ENCODE peak calls at places on chromosomes 4 and X, in five cellular contexts. One of them, this sample, is unnamed.

GRCh38 chr4:74375824-74376426 is 11.0 kb downstream of the EREG start:
- DNase-seq in left lung: peak; percentile 34
- DNase-seq in K562: no peak
- DNase-seq in tibial nerve: no peak
- DNase-seq in right atrium auricular region: no peak
- DNase-seq in this sample: no peak

GRCh38 chr4:40121515-40121914 is 64.9 kb downstream of the N4BP2 start:
- DNase-seq in tibial nerve: peak; percentile 9
- DNase-seq in left lung: no peak
- DNase-seq in K562: no peak
- DNase-seq in right atrium auricular region: no peak
- DNase-seq in this sample: no peak

GRCh38 chr4:184745747-184746531 is 12.0 kb upstream of the CENPU start:
- DNase-seq in left lung: peak; percentile 69
- DNase-seq in K562: peak; percentile 71
- DNase-seq in tibial nerve: peak; percentile 85
- DNase-seq in right atrium auricular region: peak; percentile 86
- DNase-seq in this sample: no peak

GRCh38 chrX:11532291-11533075 is 133.2 kb downstream of the ARHGAP6 start:
- DNase-seq in left lung: no peak
- DNase-seq in tibial nerve: no peak
- DNase-seq in K562: peak; percentile 58
- DNase-seq in right atrium auricular region: no peak
- DNase-seq in this sample: no peak

GRCh38 chrX:20361081-20361889 is 94.6 kb upstream of the RPS6KA3 start:
- DNase-seq in right atrium auricular region: no peak
- DNase-seq in tibial nerve: peak; percentile 31
- DNase-seq in left lung: no peak
- DNase-seq in K562: no peak
- DNase-seq in this sample: no peak

GRCh38 chr4:102165584-102165983 is 179.7 kb downstream of the SLC39A8 start:
- DNase-seq in left lung: no peak
- DNase-seq in tibial nerve: no peak
- DNase-seq in K562: no peak
- DNase-seq in right atrium auricular region: no peak
- DNase-seq in this sample: no peak

GRCh38 chr4:80271806-80272205 is 5.3 kb downstream of the FGF5 start:
- DNase-seq in tibial nerve: no peak
- DNase-seq in K562: no peak
- DNase-seq in right atrium auricular region: no peak
- DNase-seq in left lung: no peak
- DNase-seq in this sample: no peak

GRCh38 chrX:17697191-17697590 is 40.1 kb upstream of the SCML1 start:
- DNase-seq in K562: no peak
- DNase-seq in left lung: no peak
- DNase-seq in tibial nerve: no peak
- DNase-seq in right atrium auricular region: no peak
- DNase-seq in this sample: no peak

GRCh38 chrX:106415276-106415895 is 196.4 kb upstream of the RADX start:
- DNase-seq in right atrium auricular region: no peak
- DNase-seq in tibial nerve: no peak
- DNase-seq in left lung: no peak
- DNase-seq in K562: peak; percentile 14
- DNase-seq in this sample: no peak

GRCh38 chrX:100413231-100413630 is 3.2 kb upstream of the PCDH19 start:
- DNase-seq in tibial nerve: peak; percentile 54
- DNase-seq in K562: peak; percentile 36
- DNase-seq in left lung: no peak
- DNase-seq in right atrium auricular region: peak; percentile 62
- DNase-seq in this sample: no peak

GRCh38 chrX:131565909-131566308 is 22.0 kb downstream of the OR13H1 start:
- DNase-seq in left lung: no peak
- DNase-seq in right atrium auricular region: no peak
- DNase-seq in K562: peak; percentile 45
- DNase-seq in tibial nerve: no peak
- DNase-seq in this sample: no peak
- H3K4me3 ChIP-seq in left lung: no peak overlapping the region
- H3K4me3 ChIP-seq in right atrium auricular region: no peak overlapping the region
- H3K4me3 ChIP-seq in K562: no peak overlapping the region
- H3K4me3 ChIP-seq in tibial nerve: no peak overlapping the region
- H3K4me3 ChIP-seq in this sample: no peak overlapping the region

DNA sequence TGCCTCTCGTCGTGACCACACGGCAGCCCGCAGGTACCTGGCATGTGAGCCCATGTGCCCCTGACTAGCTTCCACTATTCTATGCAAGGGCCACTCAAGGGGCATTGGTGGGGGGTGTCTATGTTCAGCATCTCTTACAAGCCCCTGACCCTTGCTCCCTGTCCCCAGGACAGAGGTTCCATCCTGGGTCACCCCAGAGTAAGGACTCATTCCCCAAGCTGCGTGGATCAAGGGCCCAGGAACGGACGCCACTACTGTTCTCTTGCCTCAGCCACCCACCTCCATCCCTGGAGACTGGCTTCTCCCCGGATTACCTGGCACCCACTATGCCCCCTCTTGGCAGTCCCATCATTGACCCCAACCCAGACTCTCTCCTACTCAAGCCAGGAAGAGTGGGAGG is 49.9 kb upstream of the PJA1 start:
- DNase-seq in K562: no peak
- DNase-seq in right atrium auricular region: no peak
- DNase-seq in left lung: no peak
- DNase-seq in tibial nerve: no peak
- DNase-seq in this sample: no peak
- TF ChIP-seq CTCF in K562: no peak
- TF ChIP-seq CTCF in right atrium auricular region: no peak
- TF ChIP-seq CTCF in left lung: no peak
- TF ChIP-seq CTCF in tibial nerve: no peak
- TF ChIP-seq CTCF in this sample: no peak

DNA sequence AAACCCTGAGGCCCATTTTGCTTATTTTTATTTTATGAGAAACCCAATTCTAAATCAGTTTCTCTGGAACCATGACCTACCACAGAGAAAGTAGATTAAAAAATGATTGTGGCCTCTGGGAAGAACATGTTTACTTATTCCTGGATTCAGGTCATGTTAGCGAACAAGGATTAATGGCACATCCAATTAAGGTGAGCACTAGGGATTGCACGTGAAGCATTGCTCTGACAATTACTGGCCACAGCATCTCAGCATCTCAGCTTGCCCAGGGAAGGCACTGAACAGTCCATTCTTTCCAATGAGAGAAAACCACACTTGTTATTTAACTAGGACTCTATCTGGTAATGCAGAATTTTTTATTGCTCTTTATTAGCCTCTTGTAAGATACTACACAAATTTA is 119.8 kb downstream of the ZNF330 start:
- DNase-seq in K562: no peak
- DNase-seq in left lung: no peak
- DNase-seq in right atrium auricular region: no peak
- DNase-seq in tibial nerve: no peak
- DNase-seq in this sample: no peak
- H3K27ac ChIP-seq in K562: no peak overlapping the region
- H3K27ac ChIP-seq in left lung: no peak overlapping the region
- H3K27ac ChIP-seq in right atrium auricular region: no peak overlapping the region
- H3K27ac ChIP-seq in tibial nerve: no peak overlapping the region
- H3K27ac ChIP-seq in this sample: no peak overlapping the region

GRCh38 chr4:86596802-86597201 is 2.7 kb downstream of the PTPN13 start:
- DNase-seq in K562: no peak
- DNase-seq in tibial nerve: no peak
- DNase-seq in left lung: no peak
- DNase-seq in right atrium auricular region: no peak
- DNase-seq in this sample: no peak
- H3K4me3 ChIP-seq in K562: no peak overlapping the region
- H3K4me3 ChIP-seq in tibial nerve: no peak overlapping the region
- H3K4me3 ChIP-seq in left lung: peak overlapping the region; percentile 62
- H3K4me3 ChIP-seq in right atrium auricular region: peak overlapping the region; percentile 77
- H3K4me3 ChIP-seq in this sample: no peak overlapping the region

DNA sequence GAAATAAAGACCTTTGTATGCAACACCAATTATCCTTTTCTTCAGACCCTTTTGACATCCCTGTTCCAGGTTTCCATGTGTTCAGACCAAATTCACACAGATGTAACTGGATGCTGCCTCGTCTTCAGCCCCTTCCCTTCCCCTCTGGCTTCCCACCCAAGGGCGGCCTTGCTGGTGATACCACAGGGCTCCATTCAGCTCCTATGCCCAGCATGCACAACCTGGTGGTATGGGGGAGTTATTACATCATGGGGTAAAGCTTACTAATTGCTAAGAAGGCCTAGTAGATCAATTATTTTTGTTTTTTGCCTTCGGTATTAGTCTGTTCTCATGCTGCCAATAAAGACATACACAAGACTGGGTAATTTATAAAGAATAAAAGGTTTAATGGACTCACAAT is 317.0 kb upstream of the CXXC4 start:
- DNase-seq in K562: no peak
- DNase-seq in tibial nerve: no peak
- DNase-seq in left lung: no peak
- DNase-seq in right atrium auricular region: no peak
- DNase-seq in this sample: no peak
- TF ChIP-seq CTCF in K562: no peak
- TF ChIP-seq CTCF in tibial nerve: no peak
- TF ChIP-seq CTCF in left lung: no peak
- TF ChIP-seq CTCF in right atrium auricular region: no peak
- TF ChIP-seq CTCF in this sample: no peak

GRCh38 chr4:188728359-188728758 is 589.1 kb downstream of the TRIML1 start:
- DNase-seq in K562: no peak
- DNase-seq in tibial nerve: no peak
- DNase-seq in left lung: no peak
- DNase-seq in right atrium auricular region: no peak
- DNase-seq in this sample: no peak

GRCh38 chr4:188722911-188723310 is 583.7 kb downstream of the TRIML1 start:
- DNase-seq in tibial nerve: no peak
- DNase-seq in right atrium auricular region: no peak
- DNase-seq in K562: no peak
- DNase-seq in left lung: no peak
- DNase-seq in this sample: no peak

DNA sequence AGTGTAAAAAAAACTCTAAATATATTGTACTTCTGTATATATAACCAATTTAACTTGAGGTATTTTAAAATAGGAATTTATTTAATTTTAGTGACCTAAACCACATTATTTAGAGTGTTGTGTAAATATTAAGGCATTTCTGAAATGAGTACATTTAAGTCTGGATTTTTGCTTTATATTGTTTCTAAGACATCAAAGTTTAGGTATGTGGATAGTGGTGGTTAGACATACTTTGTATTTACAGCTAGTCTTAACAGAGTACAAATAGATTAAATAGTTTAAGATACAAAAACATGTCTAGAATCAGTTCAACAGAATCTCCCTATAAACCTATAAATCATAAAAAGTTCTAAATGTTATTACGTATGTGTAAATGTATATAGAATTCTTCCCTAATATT is 588.5 kb downstream of the TRIML1 start:
- DNase-seq in left lung: no peak
- DNase-seq in K562: no peak
- DNase-seq in tibial nerve: no peak
- DNase-seq in right atrium auricular region: no peak
- DNase-seq in this sample: no peak
- H3K27ac ChIP-seq in left lung: no peak overlapping the region
- H3K27ac ChIP-seq in K562: no peak overlapping the region
- H3K27ac ChIP-seq in tibial nerve: no peak overlapping the region
- H3K27ac ChIP-seq in right atrium auricular region: no peak overlapping the region
- H3K27ac ChIP-seq in this sample: no peak overlapping the region

DNA sequence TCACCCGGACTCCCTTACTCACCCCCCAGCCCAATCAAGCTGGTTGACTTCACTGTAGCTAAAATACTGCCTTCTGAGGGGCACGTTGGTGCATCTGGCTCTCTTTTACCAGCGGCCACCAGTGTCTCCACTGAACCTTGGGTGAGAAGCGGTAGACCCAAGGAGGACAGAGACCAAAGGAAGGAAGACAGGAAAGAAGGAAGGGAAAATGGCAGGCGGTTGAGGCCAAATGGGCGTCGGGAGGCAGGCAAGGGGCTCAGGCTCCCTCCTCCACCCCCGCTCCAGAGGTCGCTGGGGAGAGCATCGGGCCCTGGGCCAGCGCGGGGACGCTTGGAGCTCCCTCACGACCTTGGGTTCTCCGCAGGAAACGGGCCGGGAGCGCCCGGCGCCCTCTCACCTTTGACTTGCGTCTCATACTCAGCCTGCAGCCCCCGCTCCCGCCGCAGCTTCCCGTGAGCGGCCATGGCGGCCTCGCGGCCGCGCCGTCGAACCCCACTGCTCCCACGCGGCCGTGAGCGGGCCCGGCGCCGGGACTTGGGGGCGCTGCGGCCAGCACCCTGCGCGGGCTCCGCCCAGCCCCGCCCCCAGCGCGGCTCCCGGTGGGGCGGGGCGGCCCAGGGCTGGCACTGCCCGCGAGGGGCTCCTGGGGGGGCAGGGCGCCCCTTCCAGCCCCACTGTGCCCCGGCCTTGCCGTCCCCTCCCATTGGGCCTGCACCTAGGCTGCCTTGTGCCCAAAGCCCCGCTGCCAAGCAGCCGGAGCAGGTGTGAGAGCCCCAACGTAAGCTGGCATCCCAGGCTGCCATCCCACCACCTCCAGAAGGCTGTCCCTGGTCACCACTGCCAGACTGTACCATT is at the start of gene ARHGAP4:
- DNase-seq in tibial nerve: no peak
- DNase-seq in left lung: no peak
- DNase-seq in right atrium auricular region: no peak
- DNase-seq in K562: peak; percentile 74
- DNase-seq in this sample: no peak
- H3K4me3 ChIP-seq in tibial nerve: peak within 1 kb of the TSS; percentile 37
- H3K4me3 ChIP-seq in left lung: peak within 1 kb of the TSS; percentile 57
- H3K4me3 ChIP-seq in right atrium auricular region: peak within 1 kb of the TSS; percentile 64
- H3K4me3 ChIP-seq in K562: peak within 1 kb of the TSS; percentile 58
- H3K4me3 ChIP-seq in this sample: peak within 1 kb of the TSS; percentile 85

GRCh38 chrX:9992724-9993123 is 25.6 kb downstream of the CLDN34 start:
- DNase-seq in tibial nerve: no peak
- DNase-seq in K562: no peak
- DNase-seq in right atrium auricular region: no peak
- DNase-seq in left lung: no peak
- DNase-seq in this sample: no peak

GRCh38 chrX:9983463-9983862 is 16.3 kb downstream of the CLDN34 start:
- DNase-seq in tibial nerve: no peak
- DNase-seq in K562: no peak
- DNase-seq in right atrium auricular region: no peak
- DNase-seq in left lung: no peak
- DNase-seq in this sample: no peak

GRCh38 chrX:9992061-9992460 is 24.9 kb downstream of the CLDN34 start:
- DNase-seq in K562: no peak
- DNase-seq in left lung: no peak
- DNase-seq in tibial nerve: no peak
- DNase-seq in right atrium auricular region: no peak
- DNase-seq in this sample: no peak

DNA sequence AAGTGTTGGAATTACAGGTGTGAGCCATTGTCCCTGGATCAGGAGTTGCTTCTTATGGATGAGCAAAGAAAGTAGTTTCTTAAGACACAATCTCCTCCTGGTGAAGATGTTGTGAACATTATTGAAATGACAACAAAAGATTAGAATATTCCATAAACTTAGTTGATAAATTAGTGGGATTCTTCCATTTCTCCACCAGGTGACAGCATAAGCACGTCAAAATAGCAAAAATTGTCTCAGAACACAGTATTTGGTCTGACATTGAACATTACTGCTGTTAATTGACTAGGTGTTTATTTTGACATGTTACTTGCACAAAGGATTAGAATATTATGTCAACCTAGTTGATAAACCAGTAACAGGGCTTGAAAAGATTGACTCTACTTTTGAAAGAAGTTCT is 21.6 kb downstream of the CLDN34 start:
- DNase-seq in right atrium auricular region: no peak
- DNase-seq in left lung: no peak
- DNase-seq in tibial nerve: no peak
- DNase-seq in K562: no peak
- DNase-seq in this sample: no peak
- TF ChIP-seq CTCF in right atrium auricular region: no peak
- TF ChIP-seq CTCF in left lung: no peak
- TF ChIP-seq CTCF in tibial nerve: no peak
- TF ChIP-seq CTCF in K562: no peak
- TF ChIP-seq CTCF in this sample: peak; percentile 30